ENCODE peak calls at places on chromosomes 12 and 14, in eight cellular contexts. One of them, this sample, is unnamed.

GRCh38 chr14:35292770-35293561 is 784 bp downstream of the PSMA6 start:
- DNase-seq in GM12864: no peak
- DNase-seq in H54: no peak
- DNase-seq in right cardiac atrium: no peak
- DNase-seq in psoas muscle: no peak
- DNase-seq in GM23338: no peak
- DNase-seq in activated naive CD8-positive, alpha-beta T cell treated with anti-CD3 and anti-CD28 coated beads, Interleukin-2, amount 10 ng/mL, durations not matched to agents 7 days and 5 days: no peak
- DNase-seq in sciatic nerve: no peak
- DNase-seq in this sample: no peak

GRCh38 chr12:58917699-58918334 is 2.5 kb downstream of the LRIG3 start:
- DNase-seq in GM12864: no peak
- DNase-seq in H54: no peak
- DNase-seq in right cardiac atrium: no peak
- DNase-seq in psoas muscle: no peak
- DNase-seq in GM23338: no peak
- DNase-seq in activated naive CD8-positive, alpha-beta T cell treated with anti-CD3 and anti-CD28 coated beads, Interleukin-2, amount 10 ng/mL, durations not matched to agents 7 days and 5 days: no peak
- DNase-seq in sciatic nerve: no peak
- DNase-seq in this sample: no peak

GRCh38 chr12:63845726-63846125 is 1.2 kb downstream of the SRGAP1 start:
- DNase-seq in GM12864: no peak
- DNase-seq in H54: peak; percentile 18
- DNase-seq in right cardiac atrium: no peak
- DNase-seq in psoas muscle: no peak
- DNase-seq in GM23338: no peak
- DNase-seq in activated naive CD8-positive, alpha-beta T cell treated with anti-CD3 and anti-CD28 coated beads, Interleukin-2, amount 10 ng/mL, durations not matched to agents 7 days and 5 days: no peak
- DNase-seq in sciatic nerve: no peak
- DNase-seq in this sample: no peak

GRCh38 chr12:48388430-48388829 is 37.7 kb upstream of the ZNF641 start:
- DNase-seq in GM12864: no peak
- DNase-seq in H54: no peak
- DNase-seq in right cardiac atrium: no peak
- DNase-seq in psoas muscle: no peak
- DNase-seq in GM23338: no peak
- DNase-seq in activated naive CD8-positive, alpha-beta T cell treated with anti-CD3 and anti-CD28 coated beads, Interleukin-2, amount 10 ng/mL, durations not matched to agents 7 days and 5 days: no peak
- DNase-seq in sciatic nerve: no peak
- DNase-seq in this sample: no peak

GRCh38 chr12:103969391-103969790 is 3.7 kb downstream of the TDG start:
- DNase-seq in GM12864: no peak
- DNase-seq in H54: no peak
- DNase-seq in right cardiac atrium: no peak
- DNase-seq in psoas muscle: no peak
- DNase-seq in GM23338: no peak
- DNase-seq in activated naive CD8-positive, alpha-beta T cell treated with anti-CD3 and anti-CD28 coated beads, Interleukin-2, amount 10 ng/mL, durations not matched to agents 7 days and 5 days: no peak
- DNase-seq in sciatic nerve: no peak
- DNase-seq in this sample: no peak

GRCh38 chr14:95741051-95741490 is 27.1 kb upstream of the TCL1A start:
- DNase-seq in GM12864: no peak
- DNase-seq in H54: no peak
- DNase-seq in right cardiac atrium: no peak
- DNase-seq in psoas muscle: no peak
- DNase-seq in GM23338: no peak
- DNase-seq in activated naive CD8-positive, alpha-beta T cell treated with anti-CD3 and anti-CD28 coated beads, Interleukin-2, amount 10 ng/mL, durations not matched to agents 7 days and 5 days: no peak
- DNase-seq in sciatic nerve: no peak
- DNase-seq in this sample: no peak

GRCh38 chr12:124929649-124930419 is 15.4 kb upstream of the UBC start:
- DNase-seq in GM12864: no peak
- DNase-seq in H54: no peak
- DNase-seq in right cardiac atrium: no peak
- DNase-seq in psoas muscle: no peak
- DNase-seq in GM23338: no peak
- DNase-seq in activated naive CD8-positive, alpha-beta T cell treated with anti-CD3 and anti-CD28 coated beads, Interleukin-2, amount 10 ng/mL, durations not matched to agents 7 days and 5 days: no peak
- DNase-seq in sciatic nerve: no peak
- DNase-seq in this sample: peak; percentile 44

GRCh38 chr12:53414756-53415417 is 8.8 kb upstream of the AMHR2 start:
- DNase-seq in GM12864: no peak
- DNase-seq in H54: no peak
- DNase-seq in right cardiac atrium: no peak
- DNase-seq in psoas muscle: no peak
- DNase-seq in GM23338: no peak
- DNase-seq in activated naive CD8-positive, alpha-beta T cell treated with anti-CD3 and anti-CD28 coated beads, Interleukin-2, amount 10 ng/mL, durations not matched to agents 7 days and 5 days: no peak
- DNase-seq in sciatic nerve: no peak
- DNase-seq in this sample: peak; percentile 62

GRCh38 chr14:97977711-97978261 is 1180.6 kb downstream of the VRK1 start:
- DNase-seq in GM12864: no peak
- DNase-seq in H54: no peak
- DNase-seq in right cardiac atrium: peak; percentile 95
- DNase-seq in psoas muscle: peak; percentile 77
- DNase-seq in GM23338: no peak
- DNase-seq in activated naive CD8-positive, alpha-beta T cell treated with anti-CD3 and anti-CD28 coated beads, Interleukin-2, amount 10 ng/mL, durations not matched to agents 7 days and 5 days: peak; percentile 83
- DNase-seq in sciatic nerve: peak; percentile 81
- DNase-seq in this sample: peak; percentile 91

GRCh38 chr12:42483534-42483857 is 106.0 kb downstream of the PRICKLE1 start:
- DNase-seq in GM12864: no peak
- DNase-seq in H54: no peak
- DNase-seq in right cardiac atrium: peak; percentile 79
- DNase-seq in psoas muscle: no peak
- DNase-seq in GM23338: no peak
- DNase-seq in activated naive CD8-positive, alpha-beta T cell treated with anti-CD3 and anti-CD28 coated beads, Interleukin-2, amount 10 ng/mL, durations not matched to agents 7 days and 5 days: peak; percentile 41
- DNase-seq in sciatic nerve: peak; percentile 71
- DNase-seq in this sample: peak; percentile 69

GRCh38 chr14:100854435-100854834 is 28.5 kb downstream of the MEG3 start:
- DNase-seq in GM12864: no peak
- DNase-seq in H54: no peak
- DNase-seq in right cardiac atrium: no peak
- DNase-seq in psoas muscle: peak; percentile 22
- DNase-seq in GM23338: no peak
- DNase-seq in activated naive CD8-positive, alpha-beta T cell treated with anti-CD3 and anti-CD28 coated beads, Interleukin-2, amount 10 ng/mL, durations not matched to agents 7 days and 5 days: no peak
- DNase-seq in sciatic nerve: no peak
- DNase-seq in this sample: no peak

GRCh38 chr12:2465681-2466080 is 329.1 kb upstream of the FKBP4 start:
- DNase-seq in GM12864: no peak
- DNase-seq in H54: no peak
- DNase-seq in right cardiac atrium: no peak
- DNase-seq in psoas muscle: no peak
- DNase-seq in GM23338: no peak
- DNase-seq in activated naive CD8-positive, alpha-beta T cell treated with anti-CD3 and anti-CD28 coated beads, Interleukin-2, amount 10 ng/mL, durations not matched to agents 7 days and 5 days: no peak
- DNase-seq in sciatic nerve: no peak
- DNase-seq in this sample: no peak

This sample was measured in sigmoid colon.